ENCODE peak calls at places on chromosomes 1 and 21, in four cellular contexts. V is IMR-90, A is neuronal stem cell, H is mesenchymal stem cell. E is an unnamed sample.

GRCh38 chr1:159925713-159926066 is 383 bp upstream of the TAGLN2 start:
- DNase-seq in A (no peak), H (no peak), V (no peak), E (peak)

GRCh38 chr1:205797122-205797521 is 15.9 kb downstream of the SLC41A1 start:
- DNase-seq in H (no peak), A (no peak), V (no peak), E (no peak)

GRCh38 chr1:64921761-64922160 is 44.6 kb downstream of the JAK1 start:
- DNase-seq in H (peak), V (no peak), A (no peak), E (no peak)

GRCh38 chr1:170410391-170411146 is 121.4 kb upstream of the GORAB start:
- DNase-seq in V (peak), A (no peak), H (peak), E (no peak)

GRCh38 chr21:14097881-14098499 is 112.8 kb downstream of the LIPI start:
- DNase-seq in A (no peak), H (no peak), V (no peak), E (no peak)

GRCh38 chr1:190479028-190479427 is 1.4 kb upstream of the BRINP3 start:
- DNase-seq in V (peak), H (peak), A (no peak), E (no peak)

GRCh38 chr1:95023399-95024050 is 49.2 kb downstream of the ALG14 start:
- DNase-seq in A (no peak), V (peak), H (peak), E (no peak)

GRCh38 chr1:33383974-33384767 is 46.7 kb downstream of the PHC2 start:
- DNase-seq in A (no peak), V (peak), H (peak), E (no peak)

GRCh38 chr1:21313146-21313885 is 23.1 kb upstream of the ECE1 start:
- DNase-seq in H (peak), A (no peak), V (peak), E (no peak)

GRCh38 chr1:236618507-236618906 is 14.2 kb upstream of the HEATR1 start:
- DNase-seq in V (no peak), A (no peak), H (no peak), E (no peak)

GRCh38 chr21:27104749-27105439 is 138.0 kb upstream of the ADAMTS5 start:
- DNase-seq in A (no peak), V (peak), H (peak), E (no peak)

GRCh38 chr1:19089524-19089923 is 120.5 kb downstream of the UBR4 start:
- DNase-seq in A (no peak), V (no peak), H (no peak), E (no peak)

GRCh38 chr1:111270781-111271463 is 19.7 kb upstream of the CHIA start:
- DNase-seq in A (no peak), H (no peak), V (no peak), E (peak)

GRCh38 chr1:30412241-30413110 is 310.9 kb downstream of the MATN1 start:
- DNase-seq in V (no peak), H (no peak), A (no peak), E (peak)

GRCh38 chr1:30407862-30408580 is 315.4 kb downstream of the MATN1 start:
- DNase-seq in H (no peak), A (no peak), V (no peak), E (peak)

GRCh38 chr1:30409476-30410152 is 313.8 kb downstream of the MATN1 start:
- DNase-seq in V (no peak), A (no peak), H (no peak), E (peak)

GRCh38 chr1:30411206-30411605 is 312.2 kb downstream of the MATN1 start:
- DNase-seq in A (no peak), V (no peak), H (no peak), E (peak)

GRCh38 chr1:30410153-30410851 is 313.1 kb downstream of the MATN1 start:
- DNase-seq in H (no peak), V (no peak), A (no peak), E (peak)
- H2AK5ac ChIP-seq in H (no peak), V (no peak), A (peak), E (no peak)

GRCh38 chr1:173639102-173639501 is 4.0 kb downstream of the TEX50 start:
- DNase-seq in A (no peak), H (no peak), V (no peak), E (no peak)

GRCh38 chr1:173638043-173639021 is 3.2 kb downstream of the TEX50 start:
- DNase-seq in H (no peak), A (no peak), V (no peak), E (no peak)

GRCh38 chr1:173635116-173635515 is at the start of gene TEX50:
- DNase-seq in V (no peak), H (no peak), A (no peak), E (no peak)
- H2AK5ac ChIP-seq in V (no peak), H (no peak), A (no peak), E (no peak)

DNA sequence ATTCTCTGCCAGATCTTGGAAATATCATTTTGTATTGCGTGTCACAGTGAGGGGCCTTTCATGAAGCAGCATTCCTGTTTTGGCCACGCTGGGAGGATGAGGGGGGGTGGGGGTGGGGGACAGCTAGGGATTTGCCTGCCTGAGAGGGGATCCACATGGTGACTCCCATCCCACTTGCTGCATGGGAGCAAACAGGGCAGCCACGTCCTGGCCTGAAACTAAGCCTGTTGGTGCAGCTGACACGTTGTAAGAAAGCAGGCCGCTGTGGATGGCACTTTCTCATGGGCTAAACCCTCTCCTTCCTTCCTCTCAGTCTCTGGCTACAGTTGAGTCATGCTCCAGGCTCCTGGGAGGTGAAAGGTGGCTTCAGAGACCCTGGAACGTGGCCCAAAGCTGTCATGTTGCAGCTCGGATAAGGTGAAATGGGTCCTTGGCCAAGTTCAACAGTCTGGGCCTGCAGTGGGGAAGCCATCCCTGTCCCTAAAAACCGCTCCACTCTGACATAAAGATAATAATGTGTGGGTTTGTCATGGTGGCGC is 346.7 kb upstream of the VAMP3 start:
- DNase-seq in A (no peak), V (peak), H (no peak), E (no peak)
- H2AK5ac ChIP-seq in A (no peak), V (peak), H (no peak), E (no peak)

GRCh38 chr1:11851171-11851570 is 3.6 kb upstream of the NPPA start:
- DNase-seq in V (no peak), H (no peak), A (no peak), E (no peak)
- H2AK5ac ChIP-seq in V (no peak), H (no peak), A (no peak), E (no peak)

DNA sequence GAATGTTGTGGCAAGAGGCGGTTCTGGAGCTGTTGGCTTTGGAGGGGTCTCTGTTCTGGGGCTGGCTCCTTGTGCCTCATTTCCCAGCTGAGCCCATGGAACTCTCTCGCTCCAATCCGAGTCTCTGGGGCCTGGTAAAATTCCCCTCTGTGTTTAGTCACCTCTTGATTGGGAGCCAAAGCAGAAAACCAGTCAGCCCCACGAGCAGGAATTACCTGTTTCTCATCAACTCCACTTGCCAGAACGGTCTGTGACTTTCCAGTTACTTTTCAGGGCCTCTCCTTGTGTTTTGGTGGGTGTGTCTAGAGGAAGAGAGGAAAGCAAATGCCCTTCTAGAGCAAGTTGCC is 10.8 kb upstream of the S100A11 start:
- DNase-seq in V (peak), H (no peak), A (no peak), E (no peak)
- H2AK5ac ChIP-seq in V (peak), H (peak), A (no peak), E (no peak)

GRCh38 chr1:39980555-39981313 is 25.8 kb downstream of the MFSD2A start:
- DNase-seq in H (no peak), A (no peak), V (no peak), E (no peak)
- H2AK5ac ChIP-seq in H (peak), A (no peak), V (peak), E (no peak)

GRCh38 chr1:184598403-184598802 is 156.3 kb downstream of the EDEM3 start:
- DNase-seq in H (no peak), V (no peak), A (no peak), E (no peak)

GRCh38 chr1:184593612-184594011 is 161.0 kb downstream of the EDEM3 start:
- DNase-seq in A (no peak), H (no peak), V (peak), E (no peak)

GRCh38 chr1:184597652-184598357 is 156.9 kb downstream of the EDEM3 start:
- DNase-seq in A (no peak), H (peak), V (peak), E (no peak)

GRCh38 chr1:184595609-184596008 is 159.0 kb downstream of the EDEM3 start:
- DNase-seq in V (peak), H (peak), A (no peak), E (no peak)

DNA sequence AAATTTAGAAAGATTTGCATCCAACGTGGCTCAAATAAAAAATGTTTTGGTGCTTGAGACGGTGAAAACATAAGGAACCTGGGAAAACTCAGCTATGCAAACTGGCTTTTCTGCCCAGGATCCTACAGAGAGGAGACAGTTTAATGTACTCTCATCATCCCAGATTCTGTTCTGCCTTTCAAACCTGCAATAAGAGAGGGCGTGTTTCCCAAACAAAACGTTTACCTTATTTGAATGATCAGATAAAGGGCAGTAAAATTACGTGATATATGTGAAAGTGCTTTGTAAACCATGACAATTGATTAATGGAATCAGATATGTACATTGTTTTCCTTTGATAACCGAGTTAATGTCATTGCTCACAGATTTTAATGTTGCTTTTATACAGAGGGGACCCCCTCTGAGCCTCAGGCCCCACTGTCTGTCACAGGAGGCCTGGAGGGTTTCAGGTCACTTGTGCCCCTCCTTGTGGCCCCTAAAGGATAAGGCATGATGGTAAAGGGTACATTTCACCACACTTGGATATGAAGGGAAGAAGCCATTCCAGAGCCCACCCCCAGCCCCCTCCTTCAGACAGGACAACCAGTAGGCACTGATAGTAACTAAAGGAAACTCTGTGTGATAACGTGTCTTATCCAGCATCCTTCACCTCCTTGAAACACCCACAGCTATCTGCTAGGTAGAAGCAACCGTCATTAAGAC is 157.6 kb downstream of the EDEM3 start:
- DNase-seq in A (no peak), H (no peak), V (no peak), E (no peak)
- H2AK5ac ChIP-seq in A (no peak), H (no peak), V (peak), E (no peak)

DNA sequence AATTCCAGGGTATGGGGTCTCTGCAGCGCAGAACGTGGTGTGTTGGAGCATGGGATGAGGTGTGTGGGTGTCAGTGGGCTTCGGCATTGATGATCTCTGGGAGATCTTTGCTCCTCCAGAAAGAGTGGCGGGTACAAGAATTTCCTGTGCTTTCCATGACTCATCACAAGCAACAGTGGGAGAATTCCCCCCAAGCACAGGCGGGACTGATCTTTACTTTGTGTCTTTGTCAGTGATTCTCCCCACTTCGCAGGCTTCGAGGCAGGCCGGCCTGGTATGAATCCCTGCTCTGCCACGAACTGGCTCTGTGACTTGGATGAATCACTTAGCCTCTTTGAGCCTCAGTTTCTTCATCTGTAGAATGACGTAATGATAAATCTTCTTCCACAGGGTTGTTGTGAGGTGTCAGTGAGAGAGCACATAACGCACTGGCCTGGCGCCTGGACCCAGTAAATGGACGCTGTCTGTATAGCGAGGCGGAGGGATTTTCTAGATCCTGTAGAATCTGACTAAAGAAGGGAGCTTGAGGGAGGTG is 2.0 kb downstream of the OPRD1 start:
- DNase-seq in V (no peak), H (no peak), A (no peak), E (no peak)
- H2AK5ac ChIP-seq in V (no peak), H (no peak), A (no peak), E (no peak)